ENCODE peak calls at places on chromosomes 1 and 21, in seven cellular contexts. L, T, V, D, E, X and A are unnamed samples.

GRCh38 chr21:33207471-33208149 is 22.1 kb upstream of the IFNAR2 start:
- DNase-seq in L (no peak), T (no peak), V (no peak), D (no peak), E (no peak), X (no peak), A (no peak)

GRCh38 chr21:31795992-31796391 is 64.1 kb upstream of the SCAF4 start:
- DNase-seq in L (no peak), T (no peak), V (no peak), D (no peak), E (no peak), X (no peak), A (no peak)

GRCh38 chr1:19654886-19655717 is 9.6 kb upstream of the HTR6 start:
- DNase-seq in L (no peak), T (no peak), V (no peak), D (no peak), E (no peak), X (no peak), A (no peak)

GRCh38 chr21:27532081-27532480 is 565.2 kb upstream of the ADAMTS5 start:
- DNase-seq in L (no peak), T (no peak), V (no peak), D (no peak), E (peak; percentile 46), X (no peak), A (no peak)

GRCh38 chr1:183685112-183685713 is 32.1 kb upstream of the APOBEC4 start:
- DNase-seq in L (no peak), T (peak; percentile 72), V (peak; percentile 87), D (no peak), E (peak; percentile 77), X (peak; percentile 39), A (peak; percentile 19)

GRCh38 chr1:32899586-32900296 is 1.4 kb downstream of the TMEM54 start:
- DNase-seq in L (no peak), T (no peak), V (no peak), D (no peak), E (no peak), X (no peak), A (peak; percentile 2)

GRCh38 chr1:220915954-220916353 is 36.7 kb downstream of the HLX start:
- DNase-seq in L (no peak), T (no peak), V (no peak), D (no peak), E (no peak), X (no peak), A (no peak)

GRCh38 chr21:29130234-29130993 is at the start of gene MAP3K7CL:
- DNase-seq in L (no peak), T (peak; percentile 92), V (peak; percentile 45), D (no peak), E (peak; percentile 21), X (no peak), A (no peak)